ENCODE peak calls at places on chromosomes 5 and 9, in five cellular contexts. One of them, this sample, is unnamed.

GRCh38 chr5:57495285-57495684 is 12.7 kb upstream of the ACTBL2 start:
- DNase-seq in endodermal cell: no peak
- DNase-seq in left lung: no peak
- DNase-seq in right lobe of liver: no peak
- DNase-seq in HL-60: no peak
- DNase-seq in this sample: no peak

GRCh38 chr9:136614967-136615623 is 47.6 kb upstream of the EGFL7 start:
- DNase-seq in right lobe of liver: no peak
- DNase-seq in left lung: no peak
- DNase-seq in HL-60: no peak
- DNase-seq in endodermal cell: peak; percentile 86
- DNase-seq in this sample: no peak

GRCh38 chr5:87302061-87302460 is 34.4 kb downstream of the RASA1 start:
- DNase-seq in HL-60: no peak
- DNase-seq in left lung: no peak
- DNase-seq in right lobe of liver: no peak
- DNase-seq in endodermal cell: no peak
- DNase-seq in this sample: no peak

GRCh38 chr5:149125386-149125891 is 15.9 kb upstream of the ABLIM3 start:
- DNase-seq in endodermal cell: peak; percentile 90
- DNase-seq in right lobe of liver: peak; percentile 60
- DNase-seq in HL-60: no peak
- DNase-seq in left lung: no peak
- DNase-seq in this sample: no peak

GRCh38 chr5:113673041-113673440 is 159.5 kb downstream of the YTHDC2 start:
- DNase-seq in HL-60: no peak
- DNase-seq in left lung: no peak
- DNase-seq in right lobe of liver: no peak
- DNase-seq in endodermal cell: no peak
- DNase-seq in this sample: no peak

GRCh38 chr5:112800901-112801300 is 60.2 kb upstream of the SRP19 start:
- DNase-seq in HL-60: no peak
- DNase-seq in left lung: no peak
- DNase-seq in endodermal cell: no peak
- DNase-seq in right lobe of liver: no peak
- DNase-seq in this sample: no peak

GRCh38 chr5:106521701-106522100 is 1149.0 kb downstream of the EFNA5 start:
- DNase-seq in left lung: no peak
- DNase-seq in HL-60: no peak
- DNase-seq in endodermal cell: no peak
- DNase-seq in right lobe of liver: no peak
- DNase-seq in this sample: no peak

GRCh38 chr9:133370680-133371079 is 5.2 kb downstream of the SURF4 start:
- DNase-seq in right lobe of liver: peak; percentile 85
- DNase-seq in endodermal cell: no peak
- DNase-seq in left lung: no peak
- DNase-seq in HL-60: no peak
- DNase-seq in this sample: no peak

GRCh38 chr5:73312146-73312871 is 136.3 kb downstream of the FOXD1 start:
- DNase-seq in HL-60: no peak
- DNase-seq in left lung: no peak
- DNase-seq in right lobe of liver: no peak
- DNase-seq in endodermal cell: no peak
- DNase-seq in this sample: no peak

GRCh38 chr5:40790947-40791593 is 7.1 kb downstream of the PRKAA1 start:
- DNase-seq in endodermal cell: no peak
- DNase-seq in HL-60: no peak
- DNase-seq in left lung: no peak
- DNase-seq in right lobe of liver: no peak
- DNase-seq in this sample: no peak

GRCh38 chr5:132053483-132053882 is 7.0 kb upstream of the IL3 start:
- DNase-seq in left lung: no peak
- DNase-seq in endodermal cell: peak; percentile 32
- DNase-seq in right lobe of liver: no peak
- DNase-seq in HL-60: no peak
- DNase-seq in this sample: no peak

GRCh38 chr5:176628406-176629228 is 1.7 kb downstream of the SNCB start:
- DNase-seq in endodermal cell: no peak
- DNase-seq in HL-60: no peak
- DNase-seq in right lobe of liver: no peak
- DNase-seq in left lung: no peak
- DNase-seq in this sample: no peak

GRCh38 chr9:69548676-69549075 is 123.5 kb downstream of the APBA1 start:
- DNase-seq in left lung: no peak
- DNase-seq in right lobe of liver: no peak
- DNase-seq in HL-60: no peak
- DNase-seq in endodermal cell: no peak
- DNase-seq in this sample: no peak

GRCh38 chr9:69542048-69542447 is 130.1 kb downstream of the APBA1 start:
- DNase-seq in right lobe of liver: no peak
- DNase-seq in endodermal cell: no peak
- DNase-seq in left lung: no peak
- DNase-seq in HL-60: no peak
- DNase-seq in this sample: no peak

GRCh38 chr9:69542942-69543704 is 129.0 kb downstream of the APBA1 start:
- DNase-seq in endodermal cell: peak; percentile 85
- DNase-seq in left lung: no peak
- DNase-seq in right lobe of liver: no peak
- DNase-seq in HL-60: no peak
- DNase-seq in this sample: no peak

GRCh38 chr9:69549310-69550202 is 122.6 kb downstream of the APBA1 start:
- DNase-seq in HL-60: peak; percentile 14
- DNase-seq in left lung: no peak
- DNase-seq in endodermal cell: peak; percentile 60
- DNase-seq in right lobe of liver: no peak
- DNase-seq in this sample: no peak

GRCh38 chr9:69546265-69546664 is 125.9 kb downstream of the APBA1 start:
- DNase-seq in right lobe of liver: no peak
- DNase-seq in endodermal cell: peak; percentile 81
- DNase-seq in left lung: no peak
- DNase-seq in HL-60: no peak
- DNase-seq in this sample: no peak
- TF ChIP-seq CTCF in right lobe of liver: peak; percentile 63
- TF ChIP-seq CTCF in endodermal cell: peak; percentile 80
- TF ChIP-seq CTCF in left lung: no peak
- TF ChIP-seq CTCF in HL-60: no peak
- TF ChIP-seq CTCF in this sample: no peak

GRCh38 chr5:123220616-123221146 is 131.6 kb downstream of the PRDM6 start:
- DNase-seq in HL-60: no peak
- DNase-seq in right lobe of liver: no peak
- DNase-seq in left lung: no peak
- DNase-seq in endodermal cell: no peak
- DNase-seq in this sample: no peak

GRCh38 chr5:123214193-123214592 is 125.2 kb downstream of the PRDM6 start:
- DNase-seq in right lobe of liver: no peak
- DNase-seq in endodermal cell: no peak
- DNase-seq in left lung: no peak
- DNase-seq in HL-60: no peak
- DNase-seq in this sample: no peak

GRCh38 chr5:123211084-123211483 is 122.0 kb downstream of the PRDM6 start:
- DNase-seq in right lobe of liver: no peak
- DNase-seq in HL-60: no peak
- DNase-seq in endodermal cell: no peak
- DNase-seq in left lung: no peak
- DNase-seq in this sample: no peak

GRCh38 chr5:123217183-123217582 is 128.1 kb downstream of the PRDM6 start:
- DNase-seq in endodermal cell: no peak
- DNase-seq in left lung: no peak
- DNase-seq in HL-60: no peak
- DNase-seq in right lobe of liver: no peak
- DNase-seq in this sample: no peak

GRCh38 chr5:123215929-123216702 is 127.1 kb downstream of the PRDM6 start:
- DNase-seq in left lung: no peak
- DNase-seq in HL-60: no peak
- DNase-seq in endodermal cell: no peak
- DNase-seq in right lobe of liver: no peak
- DNase-seq in this sample: no peak
- TF ChIP-seq CTCF in left lung: no peak
- TF ChIP-seq CTCF in HL-60: no peak
- TF ChIP-seq CTCF in endodermal cell: peak; percentile 41
- TF ChIP-seq CTCF in right lobe of liver: peak; percentile 12
- TF ChIP-seq CTCF in this sample: no peak

DNA sequence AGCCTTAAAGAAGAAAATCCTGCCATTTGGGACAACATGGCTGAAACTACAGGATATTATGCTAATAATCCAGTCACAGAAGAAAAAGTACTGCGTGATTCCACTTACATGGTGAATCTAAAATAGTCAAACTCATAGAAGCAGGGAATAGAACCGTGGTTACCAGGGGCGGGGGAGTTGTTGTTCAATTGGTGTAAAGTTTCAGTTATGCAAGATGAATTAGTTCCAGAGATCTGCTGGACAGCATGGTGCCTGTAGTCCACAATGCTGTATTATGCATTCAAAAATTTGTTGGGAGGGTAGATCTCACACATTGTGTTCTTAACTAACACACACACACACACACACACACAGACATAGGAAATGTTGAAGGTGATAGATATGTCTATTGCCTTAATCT is 480.5 kb downstream of the DMRT2 start:
- DNase-seq in HL-60: no peak
- DNase-seq in endodermal cell: no peak
- DNase-seq in left lung: no peak
- DNase-seq in right lobe of liver: no peak
- DNase-seq in this sample: no peak
- TF ChIP-seq CTCF in HL-60: no peak
- TF ChIP-seq CTCF in endodermal cell: no peak
- TF ChIP-seq CTCF in left lung: no peak
- TF ChIP-seq CTCF in right lobe of liver: no peak
- TF ChIP-seq CTCF in this sample: no peak

DNA sequence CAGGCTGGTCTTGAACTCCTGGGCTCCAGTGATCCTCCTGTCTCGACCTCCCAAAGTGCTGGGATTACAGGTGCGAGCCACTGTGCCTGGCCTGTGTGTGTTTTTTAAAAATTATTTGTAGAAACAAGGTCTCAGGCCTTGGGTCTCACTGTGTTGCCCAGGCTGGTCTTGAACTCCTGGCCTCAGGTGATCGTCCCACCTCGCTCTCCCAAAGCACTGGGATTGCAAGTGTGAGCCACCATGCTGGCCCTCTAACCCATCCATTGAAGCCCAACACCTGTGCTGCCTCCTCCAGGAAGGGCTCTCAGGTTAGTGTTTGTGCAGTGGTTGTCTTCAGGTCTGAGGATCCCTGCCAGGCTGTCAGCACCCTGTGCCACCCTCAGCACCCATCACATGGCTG is 56.6 kb downstream of the CXXC5 start:
- DNase-seq in endodermal cell: no peak
- DNase-seq in HL-60: no peak
- DNase-seq in right lobe of liver: no peak
- DNase-seq in left lung: no peak
- DNase-seq in this sample: no peak
- TF ChIP-seq CTCF in endodermal cell: no peak
- TF ChIP-seq CTCF in HL-60: no peak
- TF ChIP-seq CTCF in right lobe of liver: no peak
- TF ChIP-seq CTCF in left lung: no peak
- TF ChIP-seq CTCF in this sample: no peak

GRCh38 chr5:83720805-83721431 is at the start of gene HAPLN1:
- DNase-seq in right lobe of liver: no peak
- DNase-seq in left lung: no peak
- DNase-seq in HL-60: no peak
- DNase-seq in endodermal cell: peak; percentile 76
- DNase-seq in this sample: no peak

GRCh38 chr5:83724915-83725314 is 4.3 kb upstream of the HAPLN1 start:
- DNase-seq in endodermal cell: no peak
- DNase-seq in left lung: no peak
- DNase-seq in HL-60: no peak
- DNase-seq in right lobe of liver: no peak
- DNase-seq in this sample: no peak

GRCh38 chr5:83724001-83724400 is 3.3 kb upstream of the HAPLN1 start:
- DNase-seq in left lung: no peak
- DNase-seq in HL-60: no peak
- DNase-seq in endodermal cell: no peak
- DNase-seq in right lobe of liver: no peak
- DNase-seq in this sample: no peak

GRCh38 chr5:83718936-83719495 is 1.6 kb downstream of the HAPLN1 start:
- DNase-seq in left lung: no peak
- DNase-seq in right lobe of liver: no peak
- DNase-seq in endodermal cell: no peak
- DNase-seq in HL-60: no peak
- DNase-seq in this sample: no peak

DNA sequence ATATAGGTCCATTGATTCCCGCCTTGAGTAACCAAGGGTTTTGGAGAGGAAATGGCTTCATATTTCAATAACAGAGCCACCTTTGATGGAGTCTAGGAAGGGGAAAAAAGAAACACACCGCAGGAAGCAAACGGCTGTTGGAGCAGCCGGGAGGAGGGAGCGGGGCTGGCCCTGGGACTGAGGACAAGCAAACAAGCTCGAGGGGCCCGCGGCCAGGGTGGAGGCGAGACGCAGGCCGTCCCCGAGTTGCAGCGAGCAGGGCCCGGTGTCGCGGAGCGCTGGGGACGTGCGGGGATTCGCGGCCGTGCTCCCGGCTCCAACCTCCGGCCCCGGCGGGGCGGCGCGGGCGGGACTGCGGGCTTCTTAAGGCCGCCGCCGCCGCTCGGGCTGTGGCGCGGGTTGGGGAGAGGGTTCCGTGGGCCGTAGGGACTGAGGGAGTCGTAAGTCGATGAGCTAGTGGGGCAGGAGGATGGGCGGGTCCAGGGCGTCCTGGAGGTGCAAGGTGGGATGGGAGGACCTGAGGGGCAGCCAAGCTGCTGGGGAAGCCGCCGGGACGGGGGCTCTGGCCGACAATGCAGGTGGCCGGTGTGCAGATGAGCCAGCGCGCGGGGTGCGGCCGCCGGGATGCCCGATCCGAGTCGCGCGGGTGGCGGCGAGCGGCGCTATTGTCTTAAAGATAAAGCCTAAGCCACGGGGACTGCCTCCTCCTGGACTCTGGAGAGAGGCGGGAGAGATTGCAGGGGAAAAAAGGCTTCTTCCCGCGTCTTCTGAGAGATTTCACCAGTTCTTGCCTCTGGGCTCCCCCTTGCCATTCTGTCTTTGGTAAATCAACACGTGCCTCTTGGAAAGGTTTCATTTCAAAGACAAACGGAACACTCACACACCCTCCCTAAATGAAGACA is 1.5 kb upstream of the HAPLN1 start:
- DNase-seq in left lung: peak; percentile 83
- DNase-seq in HL-60: no peak
- DNase-seq in endodermal cell: peak; percentile 94
- DNase-seq in right lobe of liver: no peak
- DNase-seq in this sample: no peak
- TF ChIP-seq CTCF in left lung: no peak
- TF ChIP-seq CTCF in HL-60: no peak
- TF ChIP-seq CTCF in endodermal cell: peak; percentile 70
- TF ChIP-seq CTCF in right lobe of liver: peak; percentile 38
- TF ChIP-seq CTCF in this sample: no peak